ENCODE peak calls at places on chromosomes 11 and 22, in seven cellular contexts. B is heart right ventricle; Z is pancreas; Y is effector memory CD4-positive, alpha-beta T cell; U is kidney epithelial cell; L is cardiac muscle cell; A is esophagus squamous epithelium. H is an unnamed sample. For H3K27me3, the result is how much of the 10 kb centered on the place peaks cover.

GRCh38 chr11:81596709-81597108 is 1137.0 kb downstream of the FAM181B start:
- DNase-seq in Z (no peak), B (no peak), U (no peak), A (no peak), Y (no peak), L (no peak), H (no peak)

GRCh38 chr11:62708423-62709261 is 1.2 kb downstream of the GNG3 start:
- DNase-seq in B (no peak), Y (peak), Z (no peak), L (no peak), U (no peak), A (no peak), H (no peak)

GRCh38 chr11:93049740-93050139 is 80.3 kb downstream of the MTNR1B start:
- DNase-seq in A (no peak), B (no peak), U (no peak), Z (no peak), L (no peak), Y (no peak), H (no peak)

GRCh38 chr22:28938286-28938833 is 55.0 kb downstream of the ZNRF3 start:
- DNase-seq in Y (no peak), U (no peak), B (no peak), L (no peak), Z (no peak), A (no peak), H (no peak)

GRCh38 chr11:71156301-71156700 is 96.1 kb downstream of the SHANK2 start:
- DNase-seq in Y (no peak), U (no peak), Z (no peak), B (no peak), L (no peak), A (no peak), H (no peak)

GRCh38 chr22:46661221-46661851 is 41.1 kb downstream of the GRAMD4 start:
- DNase-seq in U (peak), B (no peak), L (peak), Z (no peak), Y (peak), A (no peak), H (no peak)

GRCh38 chr22:32904044-32904443 is 102.5 kb downstream of the TIMP3 start:
- DNase-seq in U (no peak), L (peak), Z (no peak), B (no peak), A (no peak), Y (no peak), H (no peak)

GRCh38 chr22:42060489-42060888 is 10.1 kb downstream of the NAGA start:
- DNase-seq in B (no peak), A (no peak), Y (no peak), Z (peak), U (no peak), L (no peak), H (peak)

GRCh38 chr11:100635194-100635593 is 51.9 kb upstream of the ARHGAP42 start:
- DNase-seq in B (no peak), Z (no peak), U (no peak), L (no peak), Y (no peak), A (no peak), H (no peak)

GRCh38 chr11:103584021-103584420 is 452.4 kb upstream of the DDI1 start:
- DNase-seq in A (no peak), Z (no peak), L (no peak), Y (no peak), B (no peak), U (no peak), H (no peak)

GRCh38 chr11:123517559-123518364 is 87.7 kb downstream of the GRAMD1B start:
- DNase-seq in A (no peak), B (no peak), Z (no peak), Y (no peak), L (no peak), U (no peak), H (no peak)

GRCh38 chr11:134764966-134765365 is 352.9 kb upstream of the B3GAT1 start:
- DNase-seq in B (no peak), L (no peak), Z (no peak), A (no peak), U (no peak), Y (no peak), H (peak)
- H3K27me3 ChIP-seq in B (under half), L (under half), Z (under half), A (under half), U (under half), Y (under half), H (under half)

DNA sequence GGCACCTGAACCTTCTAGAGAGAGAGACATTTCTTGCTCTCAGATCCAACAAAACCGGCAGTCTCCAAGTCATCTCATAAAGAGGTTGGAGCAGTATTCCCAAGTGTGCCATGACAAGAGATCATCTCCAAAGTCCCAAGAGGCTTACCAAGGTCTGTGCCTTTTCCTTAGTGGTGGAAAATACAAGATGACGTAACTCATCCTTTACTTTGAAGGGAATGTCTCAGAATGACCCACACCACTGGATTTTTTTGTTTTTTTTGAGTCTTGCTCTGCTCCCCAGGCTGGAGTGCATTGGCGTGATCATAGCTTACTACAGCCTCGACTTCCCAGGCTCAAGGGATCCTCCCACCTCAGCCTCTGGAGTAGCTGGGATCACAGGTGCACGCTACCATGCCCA is 71.0 kb upstream of the SLC22A12 start:
- DNase-seq in B (no peak), U (no peak), Y (no peak), A (no peak), L (no peak), Z (no peak), H (no peak)
- H3K27me3 ChIP-seq in B (under half), U (under half), Y (under half), A (under half), L (under half), Z (under half), H (under half)

GRCh38 chr11:44028401-44028800 is 19.4 kb upstream of the ACCSL start:
- DNase-seq in A (no peak), Z (no peak), U (no peak), B (no peak), Y (no peak), L (no peak), H (peak)
- H3K27me3 ChIP-seq in A (under half), Z (under half), U (under half), B (under half), Y (under half), L (under half), H (under half)

DNA sequence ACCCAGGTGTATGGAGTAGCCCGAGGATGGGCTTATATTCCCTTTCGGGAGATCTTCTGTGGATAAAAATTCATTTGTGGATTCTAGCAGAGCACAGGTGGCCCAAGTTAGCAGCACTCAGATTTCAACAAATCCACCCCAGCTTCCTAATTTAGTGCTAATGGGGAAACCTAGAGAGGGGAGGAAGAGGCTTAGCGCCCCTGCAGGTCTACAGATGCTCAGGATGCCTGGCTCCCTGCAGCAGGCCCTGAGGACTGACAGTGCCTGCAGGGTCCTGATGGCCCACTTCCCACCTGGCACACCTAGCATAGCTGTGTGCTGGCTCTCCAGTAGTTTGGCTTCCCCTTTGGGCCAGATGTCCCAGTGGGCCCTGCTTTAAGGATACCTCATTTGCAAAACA is 6.5 kb downstream of the DGAT2 start:
- DNase-seq in U (no peak), A (no peak), Z (no peak), L (no peak), Y (no peak), B (no peak), H (no peak)
- H3K27me3 ChIP-seq in U (under half), A (under half), Z (under half), L (under half), Y (under half), B (under half), H (under half)

GRCh38 chr22:39663751-39664150 is 93.2 kb downstream of the CACNA1I start:
- DNase-seq in Y (no peak), U (no peak), L (no peak), A (no peak), Z (no peak), B (no peak), H (no peak)

GRCh38 chr22:39662677-39663034 is 92.1 kb downstream of the CACNA1I start:
- DNase-seq in A (no peak), U (no peak), L (no peak), B (no peak), Y (no peak), Z (no peak), H (no peak)

GRCh38 chr22:39664485-39665200 is 94.1 kb downstream of the CACNA1I start:
- DNase-seq in A (no peak), Y (no peak), L (no peak), B (no peak), U (no peak), Z (no peak), H (no peak)

GRCh38 chr22:39661501-39661841 is 90.9 kb downstream of the CACNA1I start:
- DNase-seq in A (no peak), Y (no peak), B (no peak), Z (no peak), L (no peak), U (no peak), H (no peak)

GRCh38 chr22:39661842-39662676 is 91.5 kb downstream of the CACNA1I start:
- DNase-seq in A (no peak), L (no peak), Z (peak), U (no peak), B (no peak), Y (peak), H (no peak)
- H3K27me3 ChIP-seq in A (under half), L (under half), Z (under half), U (half or more), B (half or more), Y (under half), H (under half)

DNA sequence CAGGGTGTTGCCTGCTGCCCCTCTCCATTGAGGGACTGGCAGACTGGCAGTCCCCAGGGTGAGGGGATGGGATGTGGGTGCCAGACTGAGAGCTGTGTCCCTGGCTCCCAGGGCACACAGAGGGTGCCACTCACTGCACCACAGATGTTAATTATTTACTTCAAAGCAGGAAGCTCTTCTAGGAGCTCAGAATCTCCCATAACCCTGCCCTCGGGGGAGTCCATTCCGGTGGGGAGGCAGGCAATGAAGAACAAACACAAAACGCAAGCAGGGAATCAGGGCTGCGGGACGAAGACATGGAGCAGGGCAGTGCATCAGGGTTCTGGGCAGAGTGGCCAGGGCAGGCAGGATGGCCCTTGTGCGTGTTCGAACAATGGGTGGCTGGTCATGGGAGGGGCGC is 24.4 kb upstream of the FLRT1 start:
- DNase-seq in Y (no peak), A (no peak), Z (no peak), L (no peak), B (no peak), U (no peak), H (no peak)
- H3K27me3 ChIP-seq in Y (under half), A (under half), Z (under half), L (under half), B (under half), U (under half), H (under half)

GRCh38 chr11:32434387-32435151 is 770 bp downstream of the WT1 start:
- DNase-seq in B (peak), Z (no peak), U (no peak), Y (no peak), L (peak), A (no peak), H (no peak)
- H3K27me3 ChIP-seq in B (half or more), Z (under half), U (half or more), Y (half or more), L (half or more), A (under half), H (under half)

DNA sequence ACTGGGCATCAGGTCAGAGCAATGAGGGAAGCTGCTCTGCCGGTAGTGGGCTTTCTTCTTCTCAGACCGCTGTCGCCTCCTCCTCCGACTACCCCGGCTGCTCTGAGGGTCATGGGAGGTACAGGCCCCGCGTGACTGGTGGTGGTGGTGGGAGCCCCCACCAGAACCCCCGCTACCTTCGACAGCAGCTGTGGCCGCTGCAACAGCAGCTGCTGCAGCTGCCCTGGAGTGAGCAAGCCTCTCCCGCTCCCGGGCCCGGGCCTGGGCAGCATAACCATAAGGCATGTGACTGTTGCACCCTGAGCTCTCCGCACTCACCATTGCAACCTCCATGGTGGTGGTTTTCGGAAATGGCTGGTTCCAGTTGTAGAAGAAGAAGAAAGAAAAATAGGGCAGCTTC is 4.5 kb downstream of the KCNA4 start:
- DNase-seq in Y (no peak), B (no peak), L (no peak), Z (no peak), A (no peak), U (no peak), H (no peak)
- H3K27me3 ChIP-seq in Y (under half), B (under half), L (under half), Z (under half), A (under half), U (under half), H (under half)